ENCODE peak calls at places on chromosomes 6 and 20, in ten cellular contexts. One of them, this sample, is unnamed.

GRCh38 chr6:2254747-2255146 is 9.3 kb upstream of the GMDS start:
- DNase-seq in psoas muscle: no peak
- DNase-seq in anterior cingulate cortex: no peak
- DNase-seq in A549: no peak
- DNase-seq in CMK: no peak
- DNase-seq in cardiac septum: no peak
- DNase-seq in fibroblast of lung: no peak
- DNase-seq in nephron progenitor cell: no peak
- DNase-seq in GM12865: no peak
- DNase-seq in right cardiac atrium: no peak
- DNase-seq in this sample: no peak

GRCh38 chr6:155152211-155153076 is 111.4 kb upstream of the CLDN20 start:
- DNase-seq in psoas muscle: no peak
- DNase-seq in anterior cingulate cortex: no peak
- DNase-seq in A549: no peak
- DNase-seq in CMK: no peak
- DNase-seq in cardiac septum: no peak
- DNase-seq in fibroblast of lung: no peak
- DNase-seq in nephron progenitor cell: peak; percentile 26
- DNase-seq in GM12865: no peak
- DNase-seq in right cardiac atrium: no peak
- DNase-seq in this sample: no peak

GRCh38 chr20:60063739-60064138 is 105.5 kb downstream of the CDH26 start:
- DNase-seq in psoas muscle: no peak
- DNase-seq in anterior cingulate cortex: no peak
- DNase-seq in A549: no peak
- DNase-seq in CMK: no peak
- DNase-seq in cardiac septum: no peak
- DNase-seq in fibroblast of lung: no peak
- DNase-seq in nephron progenitor cell: no peak
- DNase-seq in GM12865: no peak
- DNase-seq in right cardiac atrium: no peak
- DNase-seq in this sample: no peak

GRCh38 chr6:147974376-147974775 is 368.3 kb upstream of the SASH1 start:
- DNase-seq in psoas muscle: no peak
- DNase-seq in anterior cingulate cortex: no peak
- DNase-seq in A549: no peak
- DNase-seq in CMK: no peak
- DNase-seq in cardiac septum: no peak
- DNase-seq in fibroblast of lung: no peak
- DNase-seq in nephron progenitor cell: no peak
- DNase-seq in GM12865: no peak
- DNase-seq in right cardiac atrium: no peak
- DNase-seq in this sample: no peak

GRCh38 chr6:24458937-24459336 is 30.4 kb downstream of the GPLD1 start:
- DNase-seq in psoas muscle: no peak
- DNase-seq in anterior cingulate cortex: no peak
- DNase-seq in A549: no peak
- DNase-seq in CMK: no peak
- DNase-seq in cardiac septum: no peak
- DNase-seq in fibroblast of lung: no peak
- DNase-seq in nephron progenitor cell: no peak
- DNase-seq in GM12865: no peak
- DNase-seq in right cardiac atrium: no peak
- DNase-seq in this sample: no peak

GRCh38 chr6:136084403-136084802 is 165.7 kb downstream of the MTFR2 start:
- DNase-seq in psoas muscle: no peak
- DNase-seq in anterior cingulate cortex: no peak
- DNase-seq in A549: no peak
- DNase-seq in CMK: no peak
- DNase-seq in cardiac septum: no peak
- DNase-seq in fibroblast of lung: no peak
- DNase-seq in nephron progenitor cell: no peak
- DNase-seq in GM12865: no peak
- DNase-seq in right cardiac atrium: no peak
- DNase-seq in this sample: no peak

GRCh38 chr20:48826883-48827771 is 672 bp downstream of the PREX1 start:
- DNase-seq in psoas muscle: no peak
- DNase-seq in anterior cingulate cortex: no peak
- DNase-seq in A549: no peak
- DNase-seq in CMK: no peak
- DNase-seq in cardiac septum: no peak
- DNase-seq in fibroblast of lung: peak; percentile 28
- DNase-seq in nephron progenitor cell: peak; percentile 61
- DNase-seq in GM12865: peak; percentile 66
- DNase-seq in right cardiac atrium: no peak
- DNase-seq in this sample: no peak

GRCh38 chr6:11714116-11714797 is 64.3 kb downstream of the ADTRP start:
- DNase-seq in psoas muscle: no peak
- DNase-seq in anterior cingulate cortex: no peak
- DNase-seq in A549: no peak
- DNase-seq in CMK: no peak
- DNase-seq in cardiac septum: no peak
- DNase-seq in fibroblast of lung: no peak
- DNase-seq in nephron progenitor cell: no peak
- DNase-seq in GM12865: peak; percentile 79
- DNase-seq in right cardiac atrium: no peak
- DNase-seq in this sample: no peak

GRCh38 chr6:84583784-84584183 is 180.6 kb downstream of the TBX18 start:
- DNase-seq in psoas muscle: no peak
- DNase-seq in anterior cingulate cortex: no peak
- DNase-seq in A549: no peak
- DNase-seq in CMK: no peak
- DNase-seq in cardiac septum: no peak
- DNase-seq in fibroblast of lung: no peak
- DNase-seq in nephron progenitor cell: no peak
- DNase-seq in GM12865: no peak
- DNase-seq in right cardiac atrium: no peak
- DNase-seq in this sample: no peak

GRCh38 chr6:67825201-67825895 is 809.7 kb upstream of the ADGRB3 start:
- DNase-seq in psoas muscle: no peak
- DNase-seq in anterior cingulate cortex: no peak
- DNase-seq in A549: no peak
- DNase-seq in CMK: no peak
- DNase-seq in cardiac septum: no peak
- DNase-seq in fibroblast of lung: no peak
- DNase-seq in nephron progenitor cell: no peak
- DNase-seq in GM12865: no peak
- DNase-seq in right cardiac atrium: no peak
- DNase-seq in this sample: no peak

GRCh38 chr6:158237656-158238055 is 69.5 kb downstream of the GTF2H5 start:
- DNase-seq in psoas muscle: no peak
- DNase-seq in anterior cingulate cortex: no peak
- DNase-seq in A549: no peak
- DNase-seq in CMK: no peak
- DNase-seq in cardiac septum: no peak
- DNase-seq in fibroblast of lung: no peak
- DNase-seq in nephron progenitor cell: no peak
- DNase-seq in GM12865: no peak
- DNase-seq in right cardiac atrium: no peak
- DNase-seq in this sample: peak; percentile 21

GRCh38 chr6:102474041-102474807 is 1080.7 kb downstream of the GRIK2 start:
- DNase-seq in psoas muscle: no peak
- DNase-seq in anterior cingulate cortex: no peak
- DNase-seq in A549: no peak
- DNase-seq in CMK: no peak
- DNase-seq in cardiac septum: no peak
- DNase-seq in fibroblast of lung: no peak
- DNase-seq in nephron progenitor cell: no peak
- DNase-seq in GM12865: no peak
- DNase-seq in right cardiac atrium: no peak
- DNase-seq in this sample: no peak

GRCh38 chr6:36590237-36590636 is 3.9 kb upstream of the SRSF3 start:
- DNase-seq in psoas muscle: no peak
- DNase-seq in anterior cingulate cortex: no peak
- DNase-seq in A549: no peak
- DNase-seq in CMK: no peak
- DNase-seq in cardiac septum: no peak
- DNase-seq in fibroblast of lung: peak; percentile 74
- DNase-seq in nephron progenitor cell: no peak
- DNase-seq in GM12865: no peak
- DNase-seq in right cardiac atrium: no peak
- DNase-seq in this sample: no peak

GRCh38 chr6:44800171-44800671 is 412.7 kb downstream of the CDC5L start:
- DNase-seq in psoas muscle: no peak
- DNase-seq in anterior cingulate cortex: no peak
- DNase-seq in A549: peak; percentile 4
- DNase-seq in CMK: no peak
- DNase-seq in cardiac septum: no peak
- DNase-seq in fibroblast of lung: peak; percentile 55
- DNase-seq in nephron progenitor cell: no peak
- DNase-seq in GM12865: no peak
- DNase-seq in right cardiac atrium: no peak
- DNase-seq in this sample: no peak

GRCh38 chr6:45310118-45310788 is 17.9 kb upstream of the RUNX2 start:
- DNase-seq in psoas muscle: no peak
- DNase-seq in anterior cingulate cortex: no peak
- DNase-seq in A549: no peak
- DNase-seq in CMK: no peak
- DNase-seq in cardiac septum: no peak
- DNase-seq in fibroblast of lung: no peak
- DNase-seq in nephron progenitor cell: no peak
- DNase-seq in GM12865: peak; percentile 41
- DNase-seq in right cardiac atrium: no peak
- DNase-seq in this sample: no peak

GRCh38 chr6:90107721-90108364 is 188.8 kb downstream of the BACH2 start:
- DNase-seq in psoas muscle: no peak
- DNase-seq in anterior cingulate cortex: no peak
- DNase-seq in A549: no peak
- DNase-seq in CMK: no peak
- DNase-seq in cardiac septum: no peak
- DNase-seq in fibroblast of lung: no peak
- DNase-seq in nephron progenitor cell: no peak
- DNase-seq in GM12865: peak; percentile 69
- DNase-seq in right cardiac atrium: no peak
- DNase-seq in this sample: no peak

GRCh38 chr6:87905101-87905517 is 142.5 kb upstream of the SPACA1 start:
- DNase-seq in psoas muscle: no peak
- DNase-seq in anterior cingulate cortex: no peak
- DNase-seq in A549: no peak
- DNase-seq in CMK: no peak
- DNase-seq in cardiac septum: no peak
- DNase-seq in fibroblast of lung: no peak
- DNase-seq in nephron progenitor cell: no peak
- DNase-seq in GM12865: peak; percentile 91
- DNase-seq in right cardiac atrium: no peak
- DNase-seq in this sample: no peak

GRCh38 chr20:38199506-38200390 is 34.7 kb upstream of the TGM2 start:
- DNase-seq in psoas muscle: no peak
- DNase-seq in anterior cingulate cortex: no peak
- DNase-seq in A549: no peak
- DNase-seq in CMK: no peak
- DNase-seq in cardiac septum: peak; percentile 46
- DNase-seq in fibroblast of lung: peak; percentile 80
- DNase-seq in nephron progenitor cell: no peak
- DNase-seq in GM12865: no peak
- DNase-seq in right cardiac atrium: no peak
- DNase-seq in this sample: no peak

GRCh38 chr20:58908216-58908615 is 55.7 kb downstream of the GNAS start:
- DNase-seq in psoas muscle: no peak
- DNase-seq in anterior cingulate cortex: no peak
- DNase-seq in A549: no peak
- DNase-seq in CMK: no peak
- DNase-seq in cardiac septum: no peak
- DNase-seq in fibroblast of lung: no peak
- DNase-seq in nephron progenitor cell: no peak
- DNase-seq in GM12865: peak; percentile 50
- DNase-seq in right cardiac atrium: no peak
- DNase-seq in this sample: no peak

GRCh38 chr6:11271228-11271627 is 38.8 kb upstream of the NEDD9 start:
- DNase-seq in psoas muscle: peak; percentile 23
- DNase-seq in anterior cingulate cortex: no peak
- DNase-seq in A549: no peak
- DNase-seq in CMK: no peak
- DNase-seq in cardiac septum: no peak
- DNase-seq in fibroblast of lung: peak; percentile 81
- DNase-seq in nephron progenitor cell: no peak
- DNase-seq in GM12865: no peak
- DNase-seq in right cardiac atrium: no peak
- DNase-seq in this sample: no peak

GRCh38 chr6:155123520-155123919 is 128.4 kb downstream of the TIAM2 start:
- DNase-seq in psoas muscle: no peak
- DNase-seq in anterior cingulate cortex: no peak
- DNase-seq in A549: no peak
- DNase-seq in CMK: no peak
- DNase-seq in cardiac septum: no peak
- DNase-seq in fibroblast of lung: no peak
- DNase-seq in nephron progenitor cell: no peak
- DNase-seq in GM12865: no peak
- DNase-seq in right cardiac atrium: no peak
- DNase-seq in this sample: no peak

GRCh38 chr6:106788761-106789160 is 159.4 kb downstream of the QRSL1 start:
- DNase-seq in psoas muscle: no peak
- DNase-seq in anterior cingulate cortex: no peak
- DNase-seq in A549: no peak
- DNase-seq in CMK: no peak
- DNase-seq in cardiac septum: no peak
- DNase-seq in fibroblast of lung: no peak
- DNase-seq in nephron progenitor cell: no peak
- DNase-seq in GM12865: no peak
- DNase-seq in right cardiac atrium: no peak
- DNase-seq in this sample: no peak

GRCh38 chr20:8154636-8155035 is 22.6 kb downstream of the PLCB1 start:
- DNase-seq in psoas muscle: no peak
- DNase-seq in anterior cingulate cortex: no peak
- DNase-seq in A549: no peak
- DNase-seq in CMK: no peak
- DNase-seq in cardiac septum: no peak
- DNase-seq in fibroblast of lung: no peak
- DNase-seq in nephron progenitor cell: no peak
- DNase-seq in GM12865: no peak
- DNase-seq in right cardiac atrium: no peak
- DNase-seq in this sample: no peak

GRCh38 chr20:60256811-60257210 is 298.6 kb downstream of the CDH26 start:
- DNase-seq in psoas muscle: no peak
- DNase-seq in anterior cingulate cortex: no peak
- DNase-seq in A549: no peak
- DNase-seq in CMK: no peak
- DNase-seq in cardiac septum: no peak
- DNase-seq in fibroblast of lung: no peak
- DNase-seq in nephron progenitor cell: no peak
- DNase-seq in GM12865: no peak
- DNase-seq in right cardiac atrium: no peak
- DNase-seq in this sample: no peak

GRCh38 chr6:26322645-26323482 is 42.1 kb upstream of the BTN3A2 start:
- DNase-seq in psoas muscle: no peak
- DNase-seq in anterior cingulate cortex: peak; percentile 13
- DNase-seq in A549: no peak
- DNase-seq in CMK: peak; percentile 63
- DNase-seq in cardiac septum: no peak
- DNase-seq in fibroblast of lung: peak; percentile 95
- DNase-seq in nephron progenitor cell: peak; percentile 53
- DNase-seq in GM12865: peak; percentile 92
- DNase-seq in right cardiac atrium: peak; percentile 33
- DNase-seq in this sample: no peak

GRCh38 chr6:127120109-127120786 is 1.8 kb downstream of the RSPO3 start:
- DNase-seq in psoas muscle: no peak
- DNase-seq in anterior cingulate cortex: no peak
- DNase-seq in A549: no peak
- DNase-seq in CMK: no peak
- DNase-seq in cardiac septum: no peak
- DNase-seq in fibroblast of lung: no peak
- DNase-seq in nephron progenitor cell: peak; percentile 48
- DNase-seq in GM12865: no peak
- DNase-seq in right cardiac atrium: no peak
- DNase-seq in this sample: no peak

GRCh38 chr6:75602897-75603395 is 1.3 kb downstream of the SENP6 start:
- DNase-seq in psoas muscle: no peak
- DNase-seq in anterior cingulate cortex: no peak
- DNase-seq in A549: no peak
- DNase-seq in CMK: no peak
- DNase-seq in cardiac septum: no peak
- DNase-seq in fibroblast of lung: peak; percentile 25
- DNase-seq in nephron progenitor cell: no peak
- DNase-seq in GM12865: peak; percentile 60
- DNase-seq in right cardiac atrium: no peak
- DNase-seq in this sample: no peak

GRCh38 chr6:46898011-46898410 is 23.7 kb downstream of the ADGRF5 start:
- DNase-seq in psoas muscle: no peak
- DNase-seq in anterior cingulate cortex: no peak
- DNase-seq in A549: no peak
- DNase-seq in CMK: no peak
- DNase-seq in cardiac septum: no peak
- DNase-seq in fibroblast of lung: no peak
- DNase-seq in nephron progenitor cell: no peak
- DNase-seq in GM12865: no peak
- DNase-seq in right cardiac atrium: no peak
- DNase-seq in this sample: no peak